ENCODE peak calls at places on chromosomes 13 and 19, in six cellular contexts. N, W, U, X, C and F are unnamed samples. For H3K36me3, the result is how much of the 10 kb centered on the place peaks cover.

GRCh38 chr19:18612051-18612771 is 459 bp upstream of the TMEM59L start:
- ATAC-seq in N (no peak), W (peak), U (no peak), X (peak), C (peak), F (no peak)

GRCh38 chr13:36105726-36106125 is 25.5 kb downstream of the DCLK1 start:
- ATAC-seq in N (no peak), W (no peak), U (no peak), X (no peak), C (no peak), F (no peak)

GRCh38 chr19:51135004-51135403 is 7.1 kb upstream of the SIGLEC7 start:
- ATAC-seq in N (no peak), W (no peak), U (no peak), X (no peak), C (no peak), F (no peak)

GRCh38 chr13:46593403-46593802 is 40.4 kb downstream of the LRCH1 start:
- ATAC-seq in N (no peak), W (no peak), U (no peak), X (no peak), C (no peak), F (no peak)

GRCh38 chr19:55094456-55095259 is 19.0 kb downstream of the EPS8L1 start:
- ATAC-seq in N (no peak), W (no peak), U (no peak), X (no peak), C (no peak), F (no peak)

GRCh38 chr13:114226088-114226487 is 8.6 kb upstream of the CDC16 start:
- ATAC-seq in N (no peak), W (peak), U (no peak), X (peak), C (peak), F (no peak)

GRCh38 chr19:53898680-53899341 is 10.3 kb upstream of the CACNG7 start:
- ATAC-seq in N (no peak), W (no peak), U (no peak), X (no peak), C (peak), F (no peak)

GRCh38 chr13:99969368-99969933 is 2.1 kb downstream of the ZIC5 start:
- ATAC-seq in N (no peak), W (no peak), U (no peak), X (no peak), C (no peak), F (no peak)

GRCh38 chr19:40553885-40554857 is 22.5 kb upstream of the SHKBP1 start:
- ATAC-seq in N (peak), W (peak), U (peak), X (no peak), C (no peak), F (no peak)

GRCh38 chr13:26498524-26499208 is 58.8 kb upstream of the WASF3 start:
- ATAC-seq in N (no peak), W (peak), U (no peak), X (no peak), C (no peak), F (no peak)

GRCh38 chr19:37466798-37467607 is at the start of gene ZNF569:
- ATAC-seq in N (peak), W (peak), U (peak), X (peak), C (peak), F (peak)

GRCh38 chr13:44368062-44368591 is 5.5 kb upstream of the SERP2 start:
- ATAC-seq in N (no peak), W (no peak), U (no peak), X (no peak), C (no peak), F (no peak)

GRCh38 chr19:12035220-12036172 is at the start of gene ZNF433:
- ATAC-seq in N (peak), W (peak), U (peak), X (peak), C (peak), F (peak)

GRCh38 chr13:66992683-66993082 is 237.5 kb downstream of the PCDH9 start:
- ATAC-seq in N (no peak), W (no peak), U (no peak), X (no peak), C (no peak), F (no peak)

GRCh38 chr13:97241761-97242160 is 19.6 kb downstream of the MBNL2 start:
- ATAC-seq in N (peak), W (no peak), U (peak), X (no peak), C (no peak), F (peak)

GRCh38 chr13:81606074-81606473 is 1265.1 kb upstream of the SPRY2 start:
- ATAC-seq in N (no peak), W (no peak), U (no peak), X (no peak), C (no peak), F (no peak)

GRCh38 chr13:19601749-19602725 is 31.4 kb upstream of the MPHOSPH8 start:
- ATAC-seq in N (peak), W (peak), U (peak), X (peak), C (peak), F (peak)

GRCh38 chr19:13887529-13887928 is 10.6 kb downstream of the NANOS3 start:
- ATAC-seq in N (no peak), W (no peak), U (no peak), X (no peak), C (peak), F (no peak)
- H3K36me3 ChIP-seq in N (under half), W (under half), U (under half), X (under half), C (under half), F (under half)

GRCh38 chr13:29532136-29532535 is 63.4 kb downstream of the SLC7A1 start:
- ATAC-seq in N (no peak), W (peak), U (no peak), X (no peak), C (no peak), F (no peak)

GRCh38 chr13:29529755-29530154 is 65.7 kb downstream of the SLC7A1 start:
- ATAC-seq in N (no peak), W (no peak), U (no peak), X (no peak), C (no peak), F (no peak)

GRCh38 chr13:29535663-29536655 is 59.5 kb downstream of the SLC7A1 start:
- ATAC-seq in N (no peak), W (no peak), U (no peak), X (no peak), C (no peak), F (no peak)

GRCh38 chr13:29536853-29537252 is 58.6 kb downstream of the SLC7A1 start:
- ATAC-seq in N (no peak), W (no peak), U (no peak), X (no peak), C (no peak), F (no peak)

DNA sequence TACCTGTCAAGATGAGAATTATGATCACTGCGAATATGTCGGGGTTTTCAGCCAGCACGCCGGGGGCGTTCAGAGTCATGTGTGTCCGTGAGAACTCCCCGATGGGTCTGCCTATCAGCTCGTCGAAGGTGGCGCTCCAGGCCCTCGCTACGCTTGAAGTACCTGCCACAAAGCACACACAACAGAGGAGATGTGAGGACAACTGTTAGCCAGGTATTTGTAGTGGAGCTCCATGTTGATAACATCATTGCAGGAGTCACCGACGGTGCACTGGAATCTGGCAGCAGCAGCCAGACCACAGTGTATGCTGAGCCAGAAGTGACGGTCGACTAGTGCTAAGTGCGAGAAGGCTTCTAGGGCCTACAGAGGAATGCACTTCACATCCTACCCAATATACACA is 62.7 kb downstream of the SLC7A1 start:
- ATAC-seq in N (peak), W (peak), U (peak), X (no peak), C (no peak), F (no peak)
- H3K36me3 ChIP-seq in N (half or more), W (under half), U (under half), X (under half), C (half or more), F (half or more)

DNA sequence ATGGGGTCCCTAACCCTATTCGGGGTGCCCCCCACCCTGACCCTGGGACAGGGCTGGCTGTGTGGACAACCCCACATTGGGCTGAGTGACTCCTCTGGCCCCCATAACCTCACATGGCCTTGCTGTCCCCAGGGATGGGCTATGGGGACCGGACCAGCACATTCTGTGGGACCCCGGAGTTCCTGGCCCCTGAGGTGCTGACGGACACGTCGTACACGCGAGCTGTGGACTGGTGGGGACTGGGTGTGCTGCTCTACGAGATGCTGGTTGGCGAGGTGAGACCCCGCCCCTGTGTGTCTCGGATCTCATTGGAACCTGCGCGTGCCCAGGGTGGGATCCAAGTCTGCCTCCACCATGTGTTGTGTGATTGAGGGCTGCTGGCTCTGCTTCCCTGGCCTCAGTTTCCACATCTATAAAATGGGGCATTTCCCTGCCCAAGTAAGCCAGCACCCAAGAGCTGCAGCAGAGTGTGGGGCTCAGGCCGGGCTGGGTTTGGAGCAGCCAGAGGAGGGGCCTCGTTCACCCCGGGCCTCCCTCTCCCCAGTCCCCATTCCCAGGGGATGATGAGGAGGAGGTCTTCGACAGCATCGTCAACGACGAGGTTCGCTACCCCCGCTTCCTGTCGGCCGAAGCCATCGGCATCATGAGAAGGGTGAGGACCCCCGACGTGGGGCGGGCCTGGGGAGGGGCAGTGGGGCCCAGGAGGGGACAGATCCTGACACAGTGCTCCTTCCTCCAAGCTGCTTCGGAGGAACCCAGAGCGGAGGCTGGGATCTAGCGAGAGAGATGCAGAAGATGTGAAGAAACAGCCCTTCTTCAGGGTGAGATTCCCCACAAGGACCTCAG is 4.9 kb downstream of the PTGER1 start:
- ATAC-seq in N (no peak), W (no peak), U (no peak), X (no peak), C (no peak), F (no peak)
- H3K36me3 ChIP-seq in N (half or more), W (under half), U (half or more), X (under half), C (under half), F (half or more)

GRCh38 chr19:5698635-5699422 is 8.7 kb downstream of the RPL36 start:
- ATAC-seq in N (no peak), W (no peak), U (no peak), X (no peak), C (no peak), F (peak)
- H3K36me3 ChIP-seq in N (half or more), W (half or more), U (half or more), X (under half), C (half or more), F (under half)

GRCh38 chr19:43735013-43735412 is 19.1 kb downstream of the IRGC start:
- ATAC-seq in N (no peak), W (no peak), U (no peak), X (no peak), C (no peak), F (no peak)
- H3K36me3 ChIP-seq in N (half or more), W (half or more), U (half or more), X (under half), C (half or more), F (under half)

DNA sequence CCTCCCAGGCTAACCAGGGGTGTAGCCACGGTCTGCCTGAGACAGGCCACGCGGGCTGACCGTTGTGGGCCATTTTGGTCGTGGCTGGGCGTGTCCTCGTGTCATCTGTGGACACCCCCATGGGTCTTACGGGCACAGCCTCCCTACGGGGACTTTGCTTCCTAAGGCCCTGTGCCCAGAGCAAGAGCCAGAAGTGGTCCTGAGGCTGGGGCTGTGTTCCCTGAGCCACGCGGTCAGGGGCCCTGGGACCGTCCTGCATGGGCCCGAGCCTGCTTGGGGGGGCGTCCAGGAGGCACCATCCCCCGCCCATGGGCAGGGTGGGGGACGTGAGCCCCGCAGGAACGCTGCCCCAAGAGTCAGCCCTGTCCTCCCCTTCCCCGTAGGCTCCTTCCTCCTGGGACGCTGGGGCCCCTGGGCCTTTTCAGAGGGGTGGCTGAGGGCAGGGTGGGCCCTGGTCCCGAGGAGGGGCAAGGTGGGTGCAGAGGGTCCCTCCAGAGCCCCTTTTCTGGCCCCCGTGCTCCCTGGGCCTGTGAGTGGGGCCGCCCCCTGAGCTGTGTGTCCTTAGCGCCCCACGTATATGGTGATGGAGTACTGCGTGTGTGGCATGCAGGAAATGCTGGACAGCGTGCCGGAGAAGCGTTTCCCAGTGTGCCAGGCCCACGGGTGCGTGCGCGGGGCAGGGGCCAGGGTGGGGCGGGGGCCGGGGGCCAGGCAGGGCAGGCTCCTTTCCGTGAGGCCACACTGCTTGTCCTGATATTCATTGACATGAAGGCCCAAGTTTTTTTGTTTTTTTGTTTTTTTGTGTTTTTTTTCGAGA is 13.4 kb downstream of the STK11 start:
- ATAC-seq in N (no peak), W (no peak), U (no peak), X (no peak), C (no peak), F (no peak)
- H3K36me3 ChIP-seq in N (under half), W (under half), U (under half), X (under half), C (under half), F (under half)